ENCODE peak calls at places on chromosomes 1 and 21, in six cellular contexts. R is H1, Y is A549, P is IMR-90, C is K562, V is GM12878. I is an unnamed sample.
A peak's percentile ranks its signal among the peaks of the same experiment; 100 is the strongest.

GRCh38 chr1:110150330-110151174 is at the start of gene SLC6A17:
- DNase-seq in C (no peak), Y (peak; percentile 65), R (peak; percentile 81), P (peak; percentile 68), V (no peak), I (peak; percentile 65)

GRCh38 chr1:27031235-27032118 is 18.8 kb upstream of the TENT5B start:
- DNase-seq in P (peak; percentile 67), C (no peak), Y (no peak), V (no peak), R (peak; percentile 80), I (peak; percentile 67)

GRCh38 chr1:165112260-165112659 is 244.3 kb downstream of the LMX1A start:
- DNase-seq in Y (no peak), P (no peak), C (no peak), V (no peak), R (no peak), I (no peak)

GRCh38 chr1:187566371-187566770 is 737.6 kb downstream of the PLA2G4A start:
- DNase-seq in Y (no peak), C (no peak), R (no peak), P (no peak), V (no peak), I (no peak)

GRCh38 chr1:21939650-21940374 is 2.7 kb upstream of the HSPG2 start:
- DNase-seq in R (no peak), P (peak; percentile 98), Y (peak; percentile 89), V (no peak), C (peak; percentile 79), I (peak; percentile 78)

GRCh38 chr1:43541721-43542401 is 11.2 kb downstream of the PTPRF start:
- DNase-seq in C (no peak), R (no peak), P (no peak), Y (no peak), V (no peak), I (no peak)

GRCh38 chr1:50251592-50252165 is 143.0 kb downstream of the ELAVL4 start:
- DNase-seq in Y (no peak), C (no peak), P (no peak), R (peak; percentile 78), V (no peak), I (no peak)

GRCh38 chr1:119361611-119362010 is 7.0 kb upstream of the HAO2 start:
- DNase-seq in P (no peak), V (no peak), Y (no peak), R (no peak), C (no peak), I (no peak)

GRCh38 chr1:17595602-17595925 is 56.1 kb downstream of the ARHGEF10L start:
- DNase-seq in Y (no peak), R (no peak), V (no peak), C (no peak), P (no peak), I (no peak)

GRCh38 chr1:146012703-146013565 is 8.6 kb downstream of the HJV start:
- DNase-seq in C (peak; percentile 83), R (no peak), Y (peak; percentile 82), P (peak; percentile 86), V (no peak), I (peak; percentile 83)

GRCh38 chr1:207918571-207918970 is 7.6 kb upstream of the CD34 start:
- DNase-seq in R (no peak), P (no peak), Y (no peak), C (no peak), V (no peak), I (no peak)

GRCh38 chr1:244187310-244187709 is 136.2 kb downstream of the ZBTB18 start:
- DNase-seq in V (no peak), P (no peak), R (no peak), Y (no peak), C (no peak), I (no peak)

GRCh38 chr1:234395297-234395696 is 22.0 kb downstream of the COA6 start:
- DNase-seq in C (no peak), Y (no peak), V (no peak), R (no peak), P (no peak), I (no peak)

GRCh38 chr1:110235181-110235838 is 25.2 kb downstream of the KCNC4 start:
- DNase-seq in P (no peak), C (no peak), V (no peak), R (no peak), Y (no peak), I (no peak)

GRCh38 chr21:30340714-30341573 is 3.5 kb upstream of the KRTAP27-1 start:
- DNase-seq in R (peak; percentile 63), C (peak; percentile 37), P (peak; percentile 10), V (no peak), Y (peak; percentile 29), I (peak; percentile 3)

GRCh38 chr1:80171101-80171500 is 1164.6 kb upstream of the ADGRL4 start:
- DNase-seq in R (no peak), Y (no peak), C (no peak), P (no peak), V (no peak), I (no peak)

GRCh38 chr1:22326372-22326915 is 125.2 kb upstream of the ZBTB40 start:
- DNase-seq in Y (no peak), P (no peak), C (no peak), V (no peak), R (peak; percentile 35), I (no peak)

GRCh38 chr1:202791102-202791747 is 17.0 kb downstream of the KDM5B start:
- DNase-seq in P (no peak), R (no peak), V (no peak), C (no peak), Y (no peak), I (no peak)

GRCh38 chr1:149945206-149945605 is 8.5 kb upstream of the MTMR11 start:
- DNase-seq in V (no peak), R (no peak), Y (no peak), C (no peak), P (no peak), I (no peak)

GRCh38 chr1:202215472-202216130 is 22.0 kb downstream of the LGR6 start:
- DNase-seq in Y (no peak), C (no peak), V (no peak), R (no peak), P (no peak), I (no peak)

GRCh38 chr1:2835650-2836159 is 34.2 kb upstream of the TTC34 start:
- DNase-seq in P (no peak), Y (no peak), C (no peak), V (no peak), R (no peak), I (no peak)

GRCh38 chr1:18005238-18005637 is 102.4 kb upstream of the IGSF21 start:
- DNase-seq in Y (no peak), C (no peak), V (no peak), P (no peak), R (no peak), I (no peak)

GRCh38 chr1:223520200-223520599 is 127.0 kb downstream of the CCDC185 start:
- DNase-seq in C (no peak), R (no peak), V (no peak), P (no peak), Y (no peak), I (no peak)

GRCh38 chr1:202165267-202165941 is 5.0 kb upstream of the PTPN7 start:
- DNase-seq in C (peak; percentile 94), P (no peak), V (no peak), Y (no peak), R (no peak), I (no peak)

GRCh38 chr21:36665806-36666205 is 33.1 kb upstream of the SIM2 start:
- DNase-seq in V (no peak), C (no peak), Y (no peak), R (no peak), P (no peak), I (no peak)

GRCh38 chr1:75310067-75310466 is 175.9 kb downstream of the LHX8 start:
- DNase-seq in R (no peak), V (no peak), P (no peak), C (no peak), Y (no peak), I (no peak)

GRCh38 chr1:186152227-186152944 is 222.7 kb downstream of the TPR start:
- DNase-seq in R (no peak), V (no peak), Y (peak; percentile 53), P (peak; percentile 75), C (no peak), I (peak; percentile 54)

GRCh38 chr21:23977971-23978370 is 1629.3 kb downstream of the MRPL39 start:
- DNase-seq in P (no peak), Y (no peak), V (no peak), C (no peak), R (no peak), I (no peak)

DNA sequence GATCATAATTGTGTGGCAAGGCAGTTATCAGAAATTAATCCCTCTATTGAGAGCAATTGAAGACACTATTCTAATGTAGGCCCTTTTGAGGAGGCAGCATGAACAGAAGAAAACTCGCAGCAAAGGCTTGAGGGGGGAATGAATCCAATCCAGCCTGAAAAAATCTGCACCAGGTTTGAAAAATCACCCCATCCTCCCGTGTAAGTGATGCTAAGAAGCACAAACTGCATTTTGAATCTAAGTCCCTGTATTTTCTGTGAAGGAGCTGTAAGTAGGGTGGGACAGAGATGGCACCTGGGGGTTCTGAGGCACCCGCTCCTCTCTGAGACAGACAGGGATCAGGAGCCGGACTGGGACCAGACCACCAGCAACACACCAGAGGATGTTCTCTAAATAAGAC is at the start of gene CRB1:
- DNase-seq in Y (no peak), V (no peak), P (no peak), C (no peak), R (no peak), I (no peak)
- TF ChIP-seq CEBPB in Y (no peak), V (no peak), P (no peak), C (no peak), R (no peak), I (no peak)

GRCh38 chr1:205068001-205068400 is 16.3 kb downstream of the TMEM81 start:
- DNase-seq in V (no peak), P (no peak), Y (no peak), C (no peak), R (no peak), I (no peak)
- TF ChIP-seq CEBPB in V (no peak), P (no peak), Y (no peak), C (no peak), R (no peak), I (no peak)

DNA sequence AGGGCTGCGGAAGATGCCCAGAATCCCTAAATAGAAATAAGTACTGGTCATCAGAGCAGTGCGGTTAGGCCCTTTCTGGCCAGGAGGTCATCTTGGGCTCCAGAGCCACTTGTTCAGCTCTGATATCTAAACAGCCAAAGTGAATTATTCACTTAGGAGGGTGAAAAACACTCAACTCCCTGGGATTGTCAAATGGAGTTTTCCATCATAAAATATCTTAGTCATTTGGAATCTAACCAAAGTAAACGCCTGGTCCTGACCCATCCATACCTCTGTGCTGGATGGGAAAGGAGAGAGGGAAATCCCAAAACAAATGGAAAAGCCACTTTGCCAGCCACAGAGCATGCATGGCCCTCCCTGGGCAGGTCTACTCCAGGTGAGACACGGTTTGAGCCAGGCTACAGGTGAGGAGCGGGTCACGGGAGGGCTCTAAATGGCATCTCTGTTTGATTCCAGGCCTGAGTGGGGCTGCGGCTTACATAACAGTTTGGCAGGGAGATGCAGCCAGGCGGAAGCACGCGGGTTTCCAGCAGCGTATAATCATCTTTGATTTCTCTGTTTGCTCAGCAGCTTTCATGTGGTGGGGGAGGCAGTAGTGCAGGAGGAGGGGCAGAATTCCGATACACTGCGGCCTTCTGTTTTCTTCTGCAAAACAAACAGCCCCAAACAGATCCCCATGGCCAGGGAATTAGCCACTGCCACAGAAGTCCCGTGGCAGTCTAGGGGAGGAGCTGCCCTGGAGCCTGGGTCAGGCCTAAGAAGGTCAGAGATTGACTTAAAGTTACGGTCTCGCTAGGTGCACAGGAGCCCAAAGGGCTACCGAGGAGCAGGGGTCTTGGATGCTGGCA is 59.1 kb upstream of the ZNF648 start:
- DNase-seq in R (peak; percentile 39), C (no peak), P (no peak), Y (peak; percentile 83), V (no peak), I (no peak)
- TF ChIP-seq CEBPB in R (no peak), C (no peak), P (no peak), Y (peak; percentile 58), V (no peak), I (no peak)

GRCh38 chr1:161983725-161984124 is 39.9 kb downstream of the OLFML2B start:
- DNase-seq in P (no peak), R (no peak), V (no peak), Y (no peak), C (no peak), I (no peak)
- TF ChIP-seq CEBPB in P (no peak), R (no peak), V (no peak), Y (no peak), C (no peak), I (no peak)